ENCODE peak calls at places on chromosomes 4 and X, in six cellular contexts. T, P, K, G, A and D are unnamed samples.

GRCh38 chr4:183130328-183131155 is 31.5 kb downstream of the WWC2 start:
- DNase-seq in T (peak), P (no peak), K (peak), G (peak), A (no peak), D (no peak)

GRCh38 chr4:118797558-118798142 is 38.3 kb downstream of the SEC24D start:
- DNase-seq in T (no peak), P (no peak), K (no peak), G (no peak), A (no peak), D (no peak)

GRCh38 chrX:49972313-49972712 is 49.9 kb downstream of the CLCN5 start:
- DNase-seq in T (no peak), P (no peak), K (no peak), G (no peak), A (no peak), D (no peak)

GRCh38 chr4:114281561-114281960 is 302.1 kb upstream of the ARSJ start:
- DNase-seq in T (no peak), P (no peak), K (peak), G (no peak), A (no peak), D (no peak)

GRCh38 chrX:129646721-129647587 is 7.8 kb downstream of the APLN start:
- DNase-seq in T (no peak), P (no peak), K (no peak), G (no peak), A (no peak), D (no peak)

GRCh38 chrX:281166-281999 is at the start of gene PLCXD1:
- DNase-seq in T (no peak), P (no peak), K (peak), G (no peak), A (no peak), D (no peak)

GRCh38 chr4:53196872-53197759 is 168.7 kb downstream of the SCFD2 start:
- DNase-seq in T (peak), P (no peak), K (peak), G (no peak), A (no peak), D (no peak)

GRCh38 chr4:76342191-76342590 is 35.7 kb downstream of the STBD1 start:
- DNase-seq in T (no peak), P (no peak), K (no peak), G (no peak), A (no peak), D (no peak)

GRCh38 chr4:163902417-163902816 is 407.9 kb downstream of the TMA16 start:
- DNase-seq in T (no peak), P (no peak), K (no peak), G (no peak), A (no peak), D (no peak)

GRCh38 chr4:139934786-139935330 is 219.1 kb downstream of the MAML3 start:
- DNase-seq in T (peak), P (no peak), K (no peak), G (no peak), A (no peak), D (no peak)

GRCh38 chr4:4216261-4216660 is 10.5 kb downstream of the OTOP1 start:
- DNase-seq in T (no peak), P (no peak), K (no peak), G (no peak), A (no peak), D (no peak)

GRCh38 chrX:52271212-52271611 is 86.5 kb downstream of the MAGED4 start:
- DNase-seq in T (no peak), P (no peak), K (no peak), G (no peak), A (no peak), D (peak)

GRCh38 chr4:159487284-159487747 is 384.4 kb downstream of the RAPGEF2 start:
- DNase-seq in T (peak), P (peak), K (peak), G (peak), A (peak), D (peak)

GRCh38 chrX:8741981-8742380 is 10.0 kb upstream of the ANOS1 start:
- DNase-seq in T (no peak), P (no peak), K (no peak), G (no peak), A (no peak), D (no peak)

GRCh38 chrX:55008571-55009358 is 8.6 kb downstream of the APEX2 start:
- DNase-seq in T (no peak), P (no peak), K (peak), G (no peak), A (no peak), D (no peak)

GRCh38 chr4:183989471-183989870 is 84.4 kb downstream of the STOX2 start:
- DNase-seq in T (no peak), P (no peak), K (peak), G (no peak), A (no peak), D (no peak)

GRCh38 chr4:52110171-52110570 is 59.1 kb downstream of the SPATA18 start:
- DNase-seq in T (no peak), P (no peak), K (no peak), G (no peak), A (no peak), D (no peak)

GRCh38 chr4:6231663-6232165 is 31.4 kb upstream of the JAKMIP1 start:
- DNase-seq in T (no peak), P (no peak), K (no peak), G (no peak), A (no peak), D (no peak)

GRCh38 chr4:167966161-167966560 is 126.2 kb upstream of the ANXA10 start:
- DNase-seq in T (no peak), P (no peak), K (peak), G (no peak), A (no peak), D (no peak)

GRCh38 chrX:15146515-15146914 is 123.4 kb downstream of the ASB9 start:
- DNase-seq in T (no peak), P (no peak), K (no peak), G (no peak), A (peak), D (no peak)

GRCh38 chrX:64439551-64439950 is 44.3 kb upstream of the MTMR8 start:
- DNase-seq in T (no peak), P (no peak), K (no peak), G (no peak), A (no peak), D (no peak)

GRCh38 chrX:70174754-70175153 is 2.5 kb upstream of the DGAT2L6 start:
- DNase-seq in T (no peak), P (no peak), K (peak), G (no peak), A (no peak), D (no peak)

GRCh38 chrX:138858438-138858837 is 146.9 kb upstream of the FGF13 start:
- DNase-seq in T (no peak), P (no peak), K (peak), G (no peak), A (no peak), D (no peak)

GRCh38 chr4:37873383-37873782 is 17.5 kb upstream of the TBC1D1 start:
- DNase-seq in T (no peak), P (no peak), K (peak), G (no peak), A (no peak), D (no peak)

GRCh38 chrX:118971552-118971951 is 2.9 kb upstream of the LONRF3 start:
- DNase-seq in T (peak), P (no peak), K (peak), G (no peak), A (no peak), D (no peak)

GRCh38 chr4:87896020-87896621 is 63.4 kb downstream of the MEPE start:
- DNase-seq in T (no peak), P (peak), K (peak), G (no peak), A (no peak), D (peak)

GRCh38 chr4:4627111-4627510 is 85.3 kb upstream of the STX18 start:
- DNase-seq in T (no peak), P (no peak), K (no peak), G (no peak), A (no peak), D (no peak)

GRCh38 chr4:84792366-84793301 is 173.9 kb downstream of the WDFY3 start:
- DNase-seq in T (no peak), P (no peak), K (no peak), G (no peak), A (no peak), D (no peak)

GRCh38 chrX:97547873-97548578 is 664.3 kb downstream of the RPA4 start:
- DNase-seq in T (no peak), P (no peak), K (peak), G (no peak), A (no peak), D (no peak)

GRCh38 chrX:40099046-40099968 is 1.5 kb upstream of the BCOR start:
- DNase-seq in T (peak), P (no peak), K (peak), G (peak), A (peak), D (peak)

GRCh38 chrX:78522601-78523000 is 136.5 kb downstream of the RTL3 start:
- DNase-seq in T (no peak), P (no peak), K (no peak), G (no peak), A (no peak), D (no peak)

GRCh38 chrX:153871946-153872878 is 13.8 kb downstream of the L1CAM start:
- DNase-seq in T (no peak), P (no peak), K (no peak), G (no peak), A (no peak), D (no peak)

GRCh38 chr4:107548211-107548905 is 171.7 kb downstream of the PAPSS1 start:
- DNase-seq in T (no peak), P (no peak), K (no peak), G (no peak), A (no peak), D (no peak)

GRCh38 chr4:80386281-80386886 is 50.9 kb downstream of the CFAP299 start:
- DNase-seq in T (no peak), P (no peak), K (no peak), G (no peak), A (no peak), D (no peak)

GRCh38 chr4:37812713-37813112 is 13.8 kb upstream of the PGM2 start:
- DNase-seq in T (no peak), P (no peak), K (peak), G (no peak), A (no peak), D (no peak)

GRCh38 chr4:17468638-17469221 is 43.2 kb downstream of the QDPR start:
- DNase-seq in T (peak), P (no peak), K (peak), G (no peak), A (no peak), D (no peak)

GRCh38 chr4:153156263-153156662 is 48.0 kb upstream of the TRIM2 start:
- DNase-seq in T (no peak), P (no peak), K (peak), G (no peak), A (no peak), D (no peak)